ENCODE peak calls at places on chromosomes 11 and 22, in ten cellular contexts. X, P, V, B, N, J, A, D, T and Z are unnamed samples.

GRCh38 chr22:18032455-18033101 is 8.2 kb upstream of the MICAL3 start:
- DNase-seq in X (no peak), P (no peak), V (no peak), B (no peak), N (no peak), J (no peak), A (peak; percentile 92), D (no peak), T (no peak), Z (no peak)

GRCh38 chr11:119389611-119390254 is 8.2 kb upstream of the USP2 start:
- DNase-seq in X (peak; percentile 84), P (no peak), V (no peak), B (no peak), N (no peak), J (peak; percentile 61), A (no peak), D (no peak), T (no peak), Z (no peak)

GRCh38 chr11:133966147-133966546 is 9.4 kb upstream of the IGSF9B start:
- DNase-seq in X (no peak), P (no peak), V (no peak), B (no peak), N (no peak), J (no peak), A (no peak), D (no peak), T (no peak), Z (no peak)

GRCh38 chr11:91433284-91434010 is 791.2 kb upstream of the FAT3 start:
- DNase-seq in X (no peak), P (no peak), V (no peak), B (no peak), N (no peak), J (no peak), A (no peak), D (no peak), T (no peak), Z (no peak)

GRCh38 chr22:17579535-17579981 is 16.3 kb downstream of the SLC25A18 start:
- DNase-seq in X (no peak), P (no peak), V (no peak), B (no peak), N (no peak), J (no peak), A (no peak), D (no peak), T (no peak), Z (no peak)

GRCh38 chr11:111905391-111905790 is 6.2 kb downstream of the CRYAB start:
- DNase-seq in X (no peak), P (no peak), V (no peak), B (no peak), N (no peak), J (no peak), A (no peak), D (no peak), T (no peak), Z (no peak)

GRCh38 chr11:61760946-61761345 is 8.5 kb downstream of the MYRF start:
- DNase-seq in X (no peak), P (no peak), V (no peak), B (peak; percentile 78), N (no peak), J (no peak), A (no peak), D (no peak), T (no peak), Z (no peak)

GRCh38 chr11:67435031-67435726 is 2.3 kb downstream of the PTPRCAP start:
- DNase-seq in X (no peak), P (no peak), V (no peak), B (no peak), N (no peak), J (no peak), A (no peak), D (no peak), T (no peak), Z (no peak)

GRCh38 chr11:57480409-57481137 is 20.2 kb downstream of the RTN4RL2 start:
- DNase-seq in X (peak; percentile 53), P (peak; percentile 85), V (peak; percentile 79), B (no peak), N (peak; percentile 46), J (peak; percentile 72), A (peak; percentile 55), D (peak; percentile 33), T (peak; percentile 79), Z (peak; percentile 64)